ENCODE peak calls at places on chromosomes 4 and X, in five cellular contexts. T is HT1080, Y is AG04449, P is OCI-M1, F is mesothelial cell of epicardium. G is an unnamed sample.

GRCh38 chrX:154477891-154478477 is 1.1 kb downstream of the LAGE3 start:
- DNase-seq in T (no peak), P (no peak), F (no peak), Y (no peak), G (no peak)

GRCh38 chr4:96342790-96343455 is 503.0 kb downstream of the PDHA2 start:
- DNase-seq in Y (no peak), P (no peak), F (no peak), T (no peak), G (no peak)

GRCh38 chr4:61511716-61512488 is 311.8 kb downstream of the ADGRL3 start:
- DNase-seq in Y (no peak), P (no peak), T (peak; percentile 71), F (no peak), G (peak; percentile 33)

GRCh38 chr4:166252487-166253402 is 379.7 kb downstream of the TLL1 start:
- DNase-seq in T (peak; percentile 31), Y (no peak), P (peak; percentile 67), F (no peak), G (no peak)

GRCh38 chrX:15576019-15576418 is 24.7 kb downstream of the ACE2 start:
- DNase-seq in T (no peak), F (no peak), P (no peak), Y (no peak), G (no peak)

GRCh38 chr4:185204238-185204910 is 574 bp upstream of the CFAP97 start:
- DNase-seq in F (no peak), P (peak; percentile 48), Y (no peak), T (peak; percentile 46), G (no peak)

GRCh38 chr4:118942465-118942864 is 53.8 kb downstream of the SYNPO2 start:
- DNase-seq in F (no peak), T (peak; percentile 49), P (peak; percentile 13), Y (no peak), G (peak; percentile 95)

GRCh38 chrX:13287816-13288215 is 32.0 kb downstream of the ATXN3L start:
- DNase-seq in Y (no peak), T (peak; percentile 47), F (no peak), P (peak; percentile 63), G (no peak)

GRCh38 chr4:128468485-128468989 is 180.9 kb upstream of the PGRMC2 start:
- DNase-seq in P (peak; percentile 96), T (peak; percentile 68), Y (peak; percentile 90), F (no peak), G (no peak)

GRCh38 chr4:98260047-98260578 is 1.1 kb upstream of the RAP1GDS1 start:
- DNase-seq in T (no peak), Y (no peak), F (peak; percentile 58), P (peak; percentile 76), G (peak; percentile 42)

GRCh38 chr4:116183241-116183640 is 902.1 kb downstream of the TRAM1L1 start:
- DNase-seq in Y (no peak), P (no peak), T (no peak), F (no peak), G (no peak)

GRCh38 chr4:129972257-129972656 is 876.3 kb downstream of the C4orf33 start:
- DNase-seq in F (no peak), P (no peak), Y (no peak), T (no peak), G (no peak)

GRCh38 chrX:130715299-130715698 is 187.7 kb downstream of the ENOX2 start:
- DNase-seq in F (no peak), P (peak; percentile 46), T (peak; percentile 29), Y (no peak), G (no peak)

GRCh38 chrX:103442536-103442901 is 66.2 kb downstream of the BEX3 start:
- DNase-seq in P (no peak), Y (no peak), T (peak; percentile 38), F (no peak), G (no peak)

GRCh38 chr4:186347743-186348142 is 81.8 kb downstream of the F11 start:
- DNase-seq in F (no peak), T (no peak), P (no peak), Y (no peak), G (no peak)

GRCh38 chr4:1474126-1475090 is 68.2 kb upstream of the NKX1-1 start:
- DNase-seq in Y (no peak), T (no peak), F (no peak), P (no peak), G (no peak)

GRCh38 chrX:74232859-74233258 is 71.1 kb upstream of the ZCCHC13 start:
- DNase-seq in Y (no peak), F (no peak), P (no peak), T (peak; percentile 17), G (no peak)

GRCh38 chr4:95548738-95549245 is at the start of gene UNC5C:
- DNase-seq in P (no peak), T (peak; percentile 66), Y (no peak), F (peak; percentile 71), G (peak; percentile 64)

GRCh38 chrX:134258202-134258601 is 21.2 kb downstream of the CCDC160 start:
- DNase-seq in T (no peak), F (no peak), P (peak; percentile 84), Y (no peak), G (no peak)

GRCh38 chr4:155515444-155515843 is 138.7 kb upstream of the MAP9 start:
- DNase-seq in Y (no peak), F (no peak), T (no peak), P (no peak), G (no peak)

GRCh38 chr4:74632634-74633033 is 161.7 kb downstream of the BTC start:
- DNase-seq in T (peak; percentile 98), F (no peak), Y (peak; percentile 12), P (peak; percentile 94), G (peak; percentile 81)

GRCh38 chrX:85963736-85964135 is 83.6 kb downstream of the CHM start:
- DNase-seq in P (no peak), Y (peak; percentile 44), F (no peak), T (peak; percentile 58), G (peak; percentile 6)

GRCh38 chr4:164989464-164989863 is 12.0 kb upstream of the TRIM61 start:
- DNase-seq in T (no peak), Y (no peak), F (no peak), P (no peak), G (no peak)

G was measured in MV-4-11.